ENCODE peak calls at places on chromosome 11, in eight cellular contexts. O is Ammon's horn, K is NCI-H1694, N is NCI-H1092, R is upper lobe of right lung, M is AG04450, Y is T-cell, G is PC-9. W is an unnamed sample.

GRCh38 chr11:114059278-114059983 is at the start of gene ZBTB16:
- DNase-seq in Y (peak), R (peak), M (no peak), G (no peak), K (no peak), N (peak), O (peak), W (peak)

GRCh38 chr11:95089620-95090542 is at the start of gene ENDOD1:
- DNase-seq in M (no peak), N (peak), G (peak), Y (peak), K (no peak), O (peak), R (peak), W (peak)

GRCh38 chr11:1260023-1260501 is 37.2 kb downstream of the MUC5B start:
- DNase-seq in Y (no peak), M (no peak), O (no peak), K (no peak), N (no peak), R (no peak), G (peak), W (no peak)

GRCh38 chr11:4643084-4643483 is 698 bp upstream of the OR51E1 start:
- DNase-seq in O (no peak), N (no peak), R (no peak), Y (no peak), G (no peak), K (no peak), M (no peak), W (no peak)

GRCh38 chr11:73009972-73010371 is 132.1 kb downstream of the FCHSD2 start:
- DNase-seq in M (no peak), O (no peak), G (no peak), K (no peak), R (no peak), N (no peak), Y (no peak), W (no peak)

GRCh38 chr11:96008161-96008560 is 84.3 kb upstream of the MTMR2 start:
- DNase-seq in N (no peak), M (peak), Y (no peak), K (no peak), G (no peak), O (no peak), R (no peak), W (no peak)

GRCh38 chr11:132111781-132112380 is 741.5 kb downstream of the NTM start:
- DNase-seq in N (no peak), R (no peak), G (no peak), O (no peak), M (peak), K (no peak), Y (no peak), W (no peak)

GRCh38 chr11:44623716-44624491 is 58.4 kb downstream of the CD82 start:
- DNase-seq in M (no peak), Y (no peak), R (peak), N (peak), G (no peak), K (no peak), O (peak), W (peak)

GRCh38 chr11:134139873-134140331 is 71.0 kb downstream of the JAM3 start:
- DNase-seq in N (peak), R (no peak), K (peak), M (peak), Y (peak), G (no peak), O (peak), W (peak)

GRCh38 chr11:17650601-17650911 is 68.8 kb upstream of the MYOD1 start:
- DNase-seq in O (no peak), M (no peak), G (no peak), R (no peak), Y (no peak), K (no peak), N (no peak), W (no peak)

W was measured in COR-L47.